ENCODE peak calls at places on chromosomes 4 and X, in eight cellular contexts. K is WERI-Rb-1; L is AG10803; Q is CD4-positive, alpha-beta T cell; D is AG09309; M is HepG2; A is B cell; X is dorsolateral prefrontal cortex. O is an unnamed sample.

GRCh38 chr4:114734581-114734980 is 136.0 kb downstream of the UGT8 start:
- DNase-seq in D (no peak), X (no peak), Q (no peak), M (no peak), L (peak), A (no peak), K (peak), O (no peak)

GRCh38 chrX:9804444-9804843 is 18.2 kb downstream of the SHROOM2 start:
- DNase-seq in K (no peak), A (no peak), L (no peak), D (no peak), M (no peak), X (no peak), Q (no peak), O (no peak)

GRCh38 chr4:182170417-182170935 is 72.7 kb upstream of the TENM3 start:
- DNase-seq in K (no peak), D (no peak), X (no peak), Q (no peak), M (no peak), L (no peak), A (no peak), O (no peak)

GRCh38 chr4:154399259-154399974 is 92.2 kb downstream of the DCHS2 start:
- DNase-seq in D (peak), Q (no peak), K (no peak), X (no peak), M (peak), L (peak), A (no peak), O (no peak)

GRCh38 chr4:115219315-115219840 is 106.0 kb upstream of the NDST4 start:
- DNase-seq in L (no peak), M (no peak), X (no peak), Q (no peak), A (no peak), D (no peak), K (no peak), O (no peak)

GRCh38 chr4:1961563-1961962 is 47.2 kb downstream of the NELFA start:
- DNase-seq in D (no peak), A (no peak), M (no peak), K (no peak), L (no peak), X (no peak), Q (no peak), O (no peak)

GRCh38 chr4:170097681-170098080 is 7.9 kb upstream of the AADAT start:
- DNase-seq in Q (no peak), M (no peak), L (no peak), K (no peak), X (no peak), A (no peak), D (no peak), O (no peak)

GRCh38 chrX:151488677-151489076 is 74.8 kb upstream of the PASD1 start:
- DNase-seq in M (peak), Q (no peak), A (no peak), X (no peak), K (peak), D (no peak), L (no peak), O (peak)

GRCh38 chrX:48626401-48627298 is 29.4 kb downstream of the WDR13 start:
- DNase-seq in X (no peak), Q (no peak), A (no peak), K (no peak), L (no peak), M (no peak), D (no peak), O (peak)

GRCh38 chrX:95760356-95760755 is 924.3 kb upstream of the DIAPH2 start:
- DNase-seq in Q (no peak), L (no peak), K (no peak), M (no peak), X (no peak), D (no peak), A (no peak), O (no peak)

GRCh38 chrX:95762716-95763115 is 921.9 kb upstream of the DIAPH2 start:
- DNase-seq in D (no peak), X (no peak), M (no peak), A (no peak), Q (no peak), L (no peak), K (no peak), O (no peak)

GRCh38 chrX:95764972-95765451 is 919.6 kb upstream of the DIAPH2 start:
- DNase-seq in Q (no peak), D (no peak), L (peak), A (no peak), M (peak), K (peak), X (no peak), O (peak)
- TF ChIP-seq CTCF in Q (no peak), D (peak), L (peak), A (no peak), M (peak), K (peak), X (peak), O (no peak)

DNA sequence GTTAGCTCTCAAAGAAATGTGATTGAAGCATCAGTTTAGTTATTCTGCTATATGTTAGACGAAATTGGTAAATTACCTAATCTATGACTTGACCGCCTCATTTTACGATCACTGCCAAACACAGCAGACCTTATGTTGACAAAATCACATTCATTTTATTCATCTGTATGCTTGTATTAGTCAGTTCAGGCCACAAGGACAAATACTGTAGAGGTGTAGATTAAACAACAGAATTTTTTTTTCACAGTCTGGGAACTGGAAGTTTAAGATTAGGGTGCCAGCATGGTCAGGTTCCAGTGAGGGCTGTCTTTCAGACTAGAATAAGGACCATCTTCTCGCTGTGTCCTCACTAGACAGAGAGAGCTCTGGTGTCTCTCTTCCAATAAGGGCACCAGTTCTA is 177.1 kb downstream of the NWD2 start:
- DNase-seq in M (no peak), L (no peak), A (no peak), K (no peak), D (no peak), Q (no peak), X (no peak), O (no peak)
- TF ChIP-seq CTCF in M (no peak), L (no peak), A (no peak), K (no peak), D (no peak), Q (no peak), X (no peak), O (no peak)

GRCh38 chr4:183727482-183727881 is 68.4 kb downstream of the TRAPPC11 start:
- DNase-seq in K (no peak), X (no peak), D (no peak), A (no peak), Q (no peak), L (no peak), M (peak), O (no peak)
- TF ChIP-seq CTCF in K (no peak), X (no peak), D (no peak), A (no peak), Q (no peak), L (no peak), M (no peak), O (no peak)

GRCh38 chrX:4268676-4269075 is 555.2 kb upstream of the PRKX start:
- DNase-seq in K (no peak), A (no peak), Q (no peak), L (no peak), D (no peak), X (no peak), M (no peak), O (no peak)
- TF ChIP-seq CTCF in K (no peak), A (no peak), Q (no peak), L (no peak), D (no peak), X (no peak), M (no peak), O (no peak)

GRCh38 chr4:176970853-176971252 is 178.1 kb upstream of the VEGFC start:
- DNase-seq in L (no peak), D (no peak), Q (no peak), M (no peak), A (no peak), K (no peak), X (no peak), O (no peak)
- TF ChIP-seq CTCF in L (no peak), D (no peak), Q (no peak), M (no peak), A (no peak), K (no peak), X (no peak), O (no peak)

GRCh38 chr4:139184129-139184528 is 7.1 kb upstream of the ELF2 start:
- DNase-seq in L (peak), D (no peak), M (no peak), Q (no peak), A (no peak), X (no peak), K (no peak), O (no peak)
- TF ChIP-seq CTCF in L (peak), D (peak), M (peak), Q (no peak), A (no peak), X (peak), K (no peak), O (no peak)

DNA sequence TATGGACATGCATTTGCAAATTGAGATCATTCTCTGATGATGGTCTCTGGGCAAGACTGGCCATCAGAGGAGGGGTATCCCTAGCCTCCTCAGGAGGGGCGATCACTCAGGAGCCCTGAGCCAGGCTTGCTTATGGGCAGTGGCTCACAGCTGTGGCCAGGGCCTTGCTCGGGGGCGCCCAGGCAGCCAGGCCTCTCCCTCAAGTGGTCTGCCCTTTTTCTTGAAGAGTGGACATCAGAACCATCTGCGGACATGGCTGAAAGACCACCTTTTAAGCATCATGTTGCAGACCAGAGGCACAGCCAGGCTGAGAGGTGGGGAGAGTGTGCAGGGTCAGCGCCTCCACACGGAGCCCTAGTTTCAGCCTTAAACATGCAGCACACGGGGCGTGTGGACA is 106.7 kb upstream of the PSAPL1 start:
- DNase-seq in K (no peak), L (no peak), D (no peak), X (no peak), A (no peak), M (no peak), Q (no peak), O (no peak)
- TF ChIP-seq CTCF in K (no peak), L (no peak), D (no peak), X (no peak), A (no peak), M (no peak), Q (no peak), O (no peak)

DNA sequence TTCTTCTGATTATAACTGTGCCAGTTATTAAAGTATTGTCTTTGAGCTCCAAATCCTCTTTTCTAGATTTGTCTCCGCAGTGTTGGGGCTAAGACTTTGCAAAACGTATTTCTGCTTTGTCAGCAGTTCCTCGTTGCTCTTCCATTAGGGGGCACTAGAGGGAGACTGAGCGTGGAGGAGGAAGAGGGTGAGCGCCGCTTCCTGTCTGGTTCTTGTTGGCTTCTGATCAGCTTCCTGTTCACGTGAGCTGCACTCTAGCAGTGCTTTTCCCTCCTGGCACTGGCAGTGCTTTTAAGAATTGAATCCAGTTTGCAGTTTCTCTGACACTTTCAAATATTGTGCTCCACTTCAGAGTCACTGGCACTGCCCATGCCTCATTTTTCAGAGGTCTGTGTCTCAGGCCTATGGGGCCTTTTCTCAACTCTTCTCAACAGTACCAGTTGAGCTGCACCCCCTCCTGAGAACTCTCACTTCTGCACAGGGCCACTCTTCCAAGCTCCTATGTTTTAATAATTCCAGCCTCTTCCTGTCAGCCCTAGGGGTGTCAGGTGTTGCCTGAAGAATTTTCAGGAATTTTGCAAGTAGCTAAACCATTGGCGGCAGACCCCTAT is 54.4 kb upstream of the LCORL start:
- DNase-seq in K (peak), L (no peak), D (no peak), M (peak), X (no peak), Q (no peak), A (no peak), O (no peak)
- TF ChIP-seq CTCF in K (peak), L (no peak), D (peak), M (peak), X (no peak), Q (peak), A (peak), O (no peak)

DNA sequence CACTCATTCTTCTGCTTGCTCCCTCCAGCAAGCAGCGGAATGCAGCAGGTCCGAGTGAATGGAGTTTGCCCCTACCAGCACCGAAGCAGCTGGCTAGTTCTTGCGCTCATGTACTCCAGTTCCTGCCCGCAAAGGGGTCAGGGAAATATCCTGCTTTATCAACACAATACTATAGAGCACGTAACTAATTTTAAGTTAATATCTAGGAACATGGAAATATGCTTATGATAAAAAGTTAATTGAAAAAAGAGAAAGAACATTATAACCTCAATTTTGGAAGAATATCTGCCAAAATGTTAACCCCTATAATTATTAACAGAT is 195.6 kb downstream of the SNCA start:
- DNase-seq in L (no peak), K (no peak), A (no peak), Q (no peak), D (no peak), M (no peak), X (no peak), O (no peak)
- TF ChIP-seq CTCF in L (no peak), K (no peak), A (no peak), Q (no peak), D (no peak), M (no peak), X (peak), O (no peak)

GRCh38 chr4:43776371-43776770 is 672.2 kb downstream of the KCTD8 start:
- DNase-seq in M (peak), D (no peak), Q (no peak), L (no peak), X (no peak), K (no peak), A (no peak), O (no peak)
- TF ChIP-seq CTCF in M (no peak), D (no peak), Q (no peak), L (no peak), X (peak), K (no peak), A (no peak), O (no peak)

O was measured in Calu3.